ENCODE peak calls at places on chromosome 16, in seven cellular contexts. One of them, this sample, is unnamed.

GRCh38 chr16:84795338-84796053 is 24.3 kb upstream of the CRISPLD2 start:
- DNase-seq in neural crest cell: no peak
- DNase-seq in DMS153: no peak
- DNase-seq in cardiac muscle cell: no peak
- DNase-seq in brain microvascular endothelial cell: peak; percentile 96
- DNase-seq in PC-3: no peak
- DNase-seq in dermis microvascular lymphatic vessel endothelial cell: no peak
- DNase-seq in this sample: no peak

GRCh38 chr16:82583415-82583814 is 43.4 kb upstream of the CDH13 start:
- DNase-seq in neural crest cell: no peak
- DNase-seq in DMS153: no peak
- DNase-seq in cardiac muscle cell: no peak
- DNase-seq in brain microvascular endothelial cell: no peak
- DNase-seq in PC-3: no peak
- DNase-seq in dermis microvascular lymphatic vessel endothelial cell: no peak
- DNase-seq in this sample: no peak

GRCh38 chr16:3755249-3755648 is 37.9 kb upstream of the TRAP1 start:
- DNase-seq in neural crest cell: no peak
- DNase-seq in DMS153: no peak
- DNase-seq in cardiac muscle cell: no peak
- DNase-seq in brain microvascular endothelial cell: no peak
- DNase-seq in PC-3: no peak
- DNase-seq in dermis microvascular lymphatic vessel endothelial cell: no peak
- DNase-seq in this sample: no peak

GRCh38 chr16:4785758-4786433 is 2.2 kb downstream of the SEPTIN12 start:
- DNase-seq in neural crest cell: no peak
- DNase-seq in DMS153: no peak
- DNase-seq in cardiac muscle cell: no peak
- DNase-seq in brain microvascular endothelial cell: no peak
- DNase-seq in PC-3: no peak
- DNase-seq in dermis microvascular lymphatic vessel endothelial cell: no peak
- DNase-seq in this sample: no peak

GRCh38 chr16:57373117-57373947 is 1.0 kb downstream of the CX3CL1 start:
- DNase-seq in neural crest cell: no peak
- DNase-seq in DMS153: no peak
- DNase-seq in cardiac muscle cell: no peak
- DNase-seq in brain microvascular endothelial cell: no peak
- DNase-seq in PC-3: no peak
- DNase-seq in dermis microvascular lymphatic vessel endothelial cell: no peak
- DNase-seq in this sample: no peak

GRCh38 chr16:20674684-20675487 is 22.6 kb downstream of the ACSM1 start:
- DNase-seq in neural crest cell: no peak
- DNase-seq in DMS153: no peak
- DNase-seq in cardiac muscle cell: no peak
- DNase-seq in brain microvascular endothelial cell: no peak
- DNase-seq in PC-3: no peak
- DNase-seq in dermis microvascular lymphatic vessel endothelial cell: no peak
- DNase-seq in this sample: no peak

GRCh38 chr16:53581784-53582183 is 78.8 kb upstream of the AKTIP start:
- DNase-seq in neural crest cell: no peak
- DNase-seq in DMS153: no peak
- DNase-seq in cardiac muscle cell: no peak
- DNase-seq in brain microvascular endothelial cell: no peak
- DNase-seq in PC-3: no peak
- DNase-seq in dermis microvascular lymphatic vessel endothelial cell: no peak
- DNase-seq in this sample: no peak

GRCh38 chr16:56357765-56358322 is 67.5 kb downstream of the AMFR start:
- DNase-seq in neural crest cell: no peak
- DNase-seq in DMS153: no peak
- DNase-seq in cardiac muscle cell: no peak
- DNase-seq in brain microvascular endothelial cell: no peak
- DNase-seq in PC-3: no peak
- DNase-seq in dermis microvascular lymphatic vessel endothelial cell: no peak
- DNase-seq in this sample: no peak

GRCh38 chr16:21162661-21163151 is 4.2 kb downstream of the LDAF1 start:
- DNase-seq in neural crest cell: no peak
- DNase-seq in DMS153: no peak
- DNase-seq in cardiac muscle cell: no peak
- DNase-seq in brain microvascular endothelial cell: no peak
- DNase-seq in PC-3: no peak
- DNase-seq in dermis microvascular lymphatic vessel endothelial cell: no peak
- DNase-seq in this sample: no peak

This sample was measured in MG63.